ENCODE peak calls at places on chromosomes 7 and 10, in four cellular contexts. One of them, this sample, is unnamed.

GRCh38 chr7:47482013-47482761 is 99.7 kb downstream of the TNS3 start:
- DNase-seq in breast epithelium: no peak
- DNase-seq in hepatocyte: peak; percentile 78
- DNase-seq in Peyer's patch: no peak
- DNase-seq in this sample: peak; percentile 96

GRCh38 chr10:89279449-89279869 is 22.4 kb upstream of the IFIT2 start:
- DNase-seq in breast epithelium: no peak
- DNase-seq in hepatocyte: no peak
- DNase-seq in Peyer's patch: no peak
- DNase-seq in this sample: peak; percentile 68

GRCh38 chr7:20199015-20199737 is 18.0 kb downstream of the MACC1 start:
- DNase-seq in breast epithelium: peak; percentile 38
- DNase-seq in hepatocyte: peak; percentile 37
- DNase-seq in Peyer's patch: peak; percentile 46
- DNase-seq in this sample: peak; percentile 92

GRCh38 chr10:47095211-47095610 is 184.0 kb downstream of the PTPN20 start:
- DNase-seq in breast epithelium: no peak
- DNase-seq in hepatocyte: no peak
- DNase-seq in Peyer's patch: no peak
- DNase-seq in this sample: no peak

GRCh38 chr10:91598211-91598981 is 34.5 kb downstream of the PPP1R3C start:
- DNase-seq in breast epithelium: no peak
- DNase-seq in hepatocyte: peak; percentile 36
- DNase-seq in Peyer's patch: no peak
- DNase-seq in this sample: peak; percentile 62

GRCh38 chr7:144428431-144428830 is 24.9 kb upstream of the NOBOX start:
- DNase-seq in breast epithelium: no peak
- DNase-seq in hepatocyte: no peak
- DNase-seq in Peyer's patch: no peak
- DNase-seq in this sample: no peak

GRCh38 chr10:31393844-31394243 is 74.8 kb downstream of the ZEB1 start:
- DNase-seq in breast epithelium: no peak
- DNase-seq in hepatocyte: no peak
- DNase-seq in Peyer's patch: no peak
- DNase-seq in this sample: no peak

GRCh38 chr7:70684173-70684572 is 447.8 kb upstream of the GALNT17 start:
- DNase-seq in breast epithelium: no peak
- DNase-seq in hepatocyte: no peak
- DNase-seq in Peyer's patch: no peak
- DNase-seq in this sample: no peak

GRCh38 chr7:69564454-69565417 is 33.5 kb upstream of the AUTS2 start:
- DNase-seq in breast epithelium: no peak
- DNase-seq in hepatocyte: peak; percentile 82
- DNase-seq in Peyer's patch: no peak
- DNase-seq in this sample: peak; percentile 22

GRCh38 chr10:78720091-78720490 is 348.7 kb upstream of the ZMIZ1 start:
- DNase-seq in breast epithelium: no peak
- DNase-seq in hepatocyte: no peak
- DNase-seq in Peyer's patch: no peak
- DNase-seq in this sample: no peak

GRCh38 chr7:90988523-90988922 is 275.7 kb upstream of the FZD1 start:
- DNase-seq in breast epithelium: no peak
- DNase-seq in hepatocyte: no peak
- DNase-seq in Peyer's patch: no peak
- DNase-seq in this sample: no peak

GRCh38 chr10:110357252-110357780 is 52.6 kb upstream of the SMNDC1 start:
- DNase-seq in breast epithelium: no peak
- DNase-seq in hepatocyte: peak; percentile 75
- DNase-seq in Peyer's patch: peak; percentile 59
- DNase-seq in this sample: peak; percentile 84

GRCh38 chr7:142383826-142384507 is 126.1 kb upstream of the PRSS58 start:
- DNase-seq in breast epithelium: no peak
- DNase-seq in hepatocyte: no peak
- DNase-seq in Peyer's patch: no peak
- DNase-seq in this sample: no peak

GRCh38 chr7:24972166-24972477 is 7.9 kb downstream of the OSBPL3 start:
- DNase-seq in breast epithelium: no peak
- DNase-seq in hepatocyte: no peak
- DNase-seq in Peyer's patch: no peak
- DNase-seq in this sample: no peak

GRCh38 chr10:47454294-47455058 is 29.4 kb downstream of the ANXA8 start:
- DNase-seq in breast epithelium: peak; percentile 7
- DNase-seq in hepatocyte: no peak
- DNase-seq in Peyer's patch: no peak
- DNase-seq in this sample: no peak

GRCh38 chr7:43117025-43117424 is 4.6 kb downstream of the HECW1 start:
- DNase-seq in breast epithelium: no peak
- DNase-seq in hepatocyte: no peak
- DNase-seq in Peyer's patch: no peak
- DNase-seq in this sample: no peak

GRCh38 chr10:127907411-127908105 is 655 bp downstream of the PTPRE start:
- DNase-seq in breast epithelium: peak; percentile 50
- DNase-seq in hepatocyte: peak; percentile 37
- DNase-seq in Peyer's patch: no peak
- DNase-seq in this sample: no peak
- H3K27ac ChIP-seq in breast epithelium: peak overlapping the region; percentile 83
- H3K27ac ChIP-seq in hepatocyte: peak overlapping the region; percentile 82
- H3K27ac ChIP-seq in Peyer's patch: peak overlapping the region; percentile 67
- H3K27ac ChIP-seq in this sample: peak overlapping the region; percentile 88

DNA sequence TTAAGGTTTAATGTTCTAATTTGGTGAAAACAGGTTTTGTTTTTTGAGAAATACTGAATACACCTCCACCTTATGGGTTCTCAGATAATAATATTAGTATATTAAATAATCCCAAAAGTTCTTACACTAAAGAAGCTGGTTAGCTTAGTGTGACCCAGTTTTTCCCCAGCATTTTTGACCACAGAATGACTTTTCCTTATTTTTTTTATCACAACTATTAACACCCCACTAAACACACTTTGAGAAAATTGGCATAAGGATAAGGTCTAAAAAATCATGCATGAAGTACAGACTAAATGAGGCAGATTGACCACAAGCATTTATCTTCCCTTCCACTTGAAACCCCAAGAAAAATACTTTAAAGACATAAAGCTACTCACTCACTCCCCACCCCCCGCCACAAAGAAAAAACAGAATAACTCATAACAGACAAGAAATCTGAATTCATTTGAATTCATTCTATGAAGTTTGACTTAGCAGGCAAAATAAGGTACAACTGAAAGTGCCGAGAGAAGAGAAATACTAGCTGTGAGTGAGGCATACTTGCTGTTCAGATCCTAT is 49.7 kb upstream of the WNT16 start:
- DNase-seq in breast epithelium: no peak
- DNase-seq in hepatocyte: no peak
- DNase-seq in Peyer's patch: no peak
- DNase-seq in this sample: peak; percentile 6
- H3K4me3 ChIP-seq in breast epithelium: no peak overlapping the region
- H3K4me3 ChIP-seq in hepatocyte: no peak overlapping the region
- H3K4me3 ChIP-seq in Peyer's patch: no peak overlapping the region
- H3K4me3 ChIP-seq in this sample: no peak overlapping the region

DNA sequence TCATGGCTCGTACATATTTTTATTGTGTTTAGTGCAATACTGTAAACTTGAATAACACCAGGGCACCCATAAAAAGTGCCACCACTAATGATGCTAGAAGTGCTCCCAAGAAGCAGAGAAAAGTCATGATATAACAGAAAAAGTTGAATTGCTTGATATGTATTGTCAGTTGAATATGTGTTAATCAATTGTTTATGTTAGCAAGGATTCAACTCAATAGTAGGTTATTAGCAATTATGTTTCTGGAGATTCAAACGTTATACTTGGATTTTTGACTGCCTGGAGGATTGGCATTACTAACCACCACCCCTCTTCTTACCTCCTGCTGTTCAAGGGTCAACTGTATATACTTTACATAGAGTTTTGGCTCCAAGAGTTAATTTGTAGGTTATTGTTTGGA is 168.3 kb downstream of the CPED1 start:
- DNase-seq in breast epithelium: no peak
- DNase-seq in hepatocyte: no peak
- DNase-seq in Peyer's patch: no peak
- DNase-seq in this sample: no peak
- H3K27ac ChIP-seq in breast epithelium: no peak overlapping the region
- H3K27ac ChIP-seq in hepatocyte: no peak overlapping the region
- H3K27ac ChIP-seq in Peyer's patch: no peak overlapping the region
- H3K27ac ChIP-seq in this sample: no peak overlapping the region

GRCh38 chr10:132848306-132848705 is 62.4 kb upstream of the NKX6-2 start:
- DNase-seq in breast epithelium: no peak
- DNase-seq in hepatocyte: peak; percentile 42
- DNase-seq in Peyer's patch: no peak
- DNase-seq in this sample: no peak
- H3K4me3 ChIP-seq in breast epithelium: no peak overlapping the region
- H3K4me3 ChIP-seq in hepatocyte: no peak overlapping the region
- H3K4me3 ChIP-seq in Peyer's patch: no peak overlapping the region
- H3K4me3 ChIP-seq in this sample: no peak overlapping the region

GRCh38 chr10:44385423-44385725 is 477 bp upstream of the CXCL12 start:
- DNase-seq in breast epithelium: no peak
- DNase-seq in hepatocyte: no peak
- DNase-seq in Peyer's patch: no peak
- DNase-seq in this sample: no peak
- H3K27ac ChIP-seq in breast epithelium: peak overlapping the region; percentile 65
- H3K27ac ChIP-seq in hepatocyte: no peak overlapping the region
- H3K27ac ChIP-seq in Peyer's patch: peak overlapping the region; percentile 66
- H3K27ac ChIP-seq in this sample: no peak overlapping the region

DNA sequence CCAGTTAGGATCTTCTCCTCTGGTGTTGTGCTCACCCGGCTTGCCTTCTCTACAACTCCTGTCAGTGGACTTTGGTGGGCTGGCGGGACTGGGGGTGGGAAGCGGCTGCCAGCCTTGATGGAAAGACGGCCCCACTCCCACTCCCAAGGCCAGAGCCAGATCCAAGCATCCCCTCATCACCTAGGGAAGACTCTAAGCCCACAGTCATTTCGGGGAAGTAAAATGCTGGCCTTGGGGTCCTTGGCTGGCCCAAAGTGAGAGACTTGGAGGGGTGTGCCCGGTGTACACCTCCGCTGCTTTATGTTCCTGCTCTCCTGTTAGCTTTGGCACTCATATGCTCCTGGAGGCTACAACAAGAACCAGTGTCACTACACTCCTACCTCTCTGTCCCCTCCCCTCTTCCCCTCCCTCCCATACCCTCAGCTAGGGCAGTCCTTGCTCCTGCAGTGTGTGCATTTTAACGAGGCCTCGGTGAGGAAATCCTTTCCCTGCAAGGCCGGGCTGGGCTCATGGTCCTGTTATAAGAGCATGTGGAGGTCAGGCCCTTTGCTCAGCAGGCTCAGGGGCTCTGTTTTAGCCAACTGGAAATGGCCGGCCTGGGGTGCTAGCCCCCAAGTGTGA is 995 bp upstream of the HOXA10 start:
- DNase-seq in breast epithelium: no peak
- DNase-seq in hepatocyte: no peak
- DNase-seq in Peyer's patch: no peak
- DNase-seq in this sample: no peak
- H3K4me3 ChIP-seq in breast epithelium: no peak overlapping the region
- H3K4me3 ChIP-seq in hepatocyte: no peak overlapping the region
- H3K4me3 ChIP-seq in Peyer's patch: peak overlapping the region; percentile 81
- H3K4me3 ChIP-seq in this sample: no peak overlapping the region

GRCh38 chr7:74061840-74062539 is 21.6 kb upstream of the LIMK1 start:
- DNase-seq in breast epithelium: peak; percentile 84
- DNase-seq in hepatocyte: peak; percentile 80
- DNase-seq in Peyer's patch: peak; percentile 59
- DNase-seq in this sample: peak; percentile 93
- H3K27ac ChIP-seq in breast epithelium: peak overlapping the region; percentile 93
- H3K27ac ChIP-seq in hepatocyte: peak overlapping the region; percentile 36
- H3K27ac ChIP-seq in Peyer's patch: peak overlapping the region; percentile 67
- H3K27ac ChIP-seq in this sample: peak overlapping the region; percentile 81

This sample was measured in brain microvascular endothelial cell.